ENCODE peak calls at places on chromosome 21, in nine cellular contexts. Z, D, Q, Y, X, W, G, N and E are unnamed samples.

GRCh38 chr21:37220433-37220980 is 46.6 kb downstream of the VPS26C start:
- DNase-seq in Z (no peak), D (peak; percentile 13), Q (no peak), Y (no peak), X (peak; percentile 11), W (peak; percentile 50), G (peak; percentile 66), N (no peak), E (no peak)

GRCh38 chr21:40548134-40548533 is 298.8 kb downstream of the DSCAM start:
- DNase-seq in Z (no peak), D (no peak), Q (no peak), Y (no peak), X (no peak), W (no peak), G (peak; percentile 3), N (no peak), E (no peak)

GRCh38 chr21:43208561-43209332 is 39.9 kb downstream of the CRYAA start:
- DNase-seq in Z (no peak), D (no peak), Q (no peak), Y (no peak), X (no peak), W (no peak), G (no peak), N (no peak), E (no peak)

GRCh38 chr21:25573409-25574206 is 33.7 kb downstream of the MRPL39 start:
- DNase-seq in Z (no peak), D (peak; percentile 74), Q (peak; percentile 49), Y (peak; percentile 23), X (peak; percentile 94), W (peak; percentile 99), G (no peak), N (no peak), E (no peak)

GRCh38 chr21:24899138-24899537 is 708.1 kb downstream of the MRPL39 start:
- DNase-seq in Z (no peak), D (no peak), Q (no peak), Y (no peak), X (no peak), W (no peak), G (no peak), N (no peak), E (no peak)

GRCh38 chr21:26732442-26733221 is 112.6 kb downstream of the ADAMTS1 start:
- DNase-seq in Z (peak; percentile 23), D (no peak), Q (peak; percentile 66), Y (no peak), X (peak; percentile 37), W (peak; percentile 57), G (peak; percentile 85), N (no peak), E (peak; percentile 50)

GRCh38 chr21:42513151-42513984 is at the start of gene SLC37A1:
- DNase-seq in Z (no peak), D (no peak), Q (peak; percentile 77), Y (no peak), X (no peak), W (no peak), G (peak; percentile 73), N (no peak), E (no peak)

GRCh38 chr21:43333301-43334062 is 93.4 kb downstream of the SIK1 start:
- DNase-seq in Z (peak; percentile 56), D (no peak), Q (peak; percentile 88), Y (no peak), X (peak; percentile 81), W (peak; percentile 96), G (peak; percentile 63), N (peak; percentile 38), E (no peak)

GRCh38 chr21:20790113-20790512 is 208.1 kb upstream of the NCAM2 start:
- DNase-seq in Z (peak; percentile 8), D (no peak), Q (no peak), Y (no peak), X (no peak), W (no peak), G (peak; percentile 88), N (no peak), E (peak; percentile 47)

GRCh38 chr21:15121655-15122120 is 56.9 kb upstream of the NRIP1 start:
- DNase-seq in Z (no peak), D (no peak), Q (peak; percentile 32), Y (no peak), X (peak; percentile 11), W (peak; percentile 47), G (peak; percentile 29), N (peak; percentile 31), E (peak; percentile 7)

GRCh38 chr21:17454315-17455027 is 58.4 kb upstream of the CXADR start:
- DNase-seq in Z (peak; percentile 90), D (peak; percentile 96), Q (peak; percentile 74), Y (no peak), X (peak; percentile 88), W (peak; percentile 92), G (peak; percentile 89), N (peak; percentile 20), E (peak; percentile 63)

GRCh38 chr21:27275294-27275927 is 308.5 kb upstream of the ADAMTS5 start:
- DNase-seq in Z (no peak), D (no peak), Q (peak; percentile 7), Y (no peak), X (peak; percentile 74), W (peak; percentile 88), G (no peak), N (no peak), E (no peak)

GRCh38 chr21:29343517-29343916 is 44.8 kb downstream of the BACH1 start:
- DNase-seq in Z (no peak), D (no peak), Q (no peak), Y (no peak), X (no peak), W (peak; percentile 94), G (no peak), N (no peak), E (no peak)

GRCh38 chr21:18725653-18726052 is 322.1 kb upstream of the TMPRSS15 start:
- DNase-seq in Z (no peak), D (no peak), Q (no peak), Y (no peak), X (no peak), W (no peak), G (peak; percentile 56), N (no peak), E (peak; percentile 9)

DNA sequence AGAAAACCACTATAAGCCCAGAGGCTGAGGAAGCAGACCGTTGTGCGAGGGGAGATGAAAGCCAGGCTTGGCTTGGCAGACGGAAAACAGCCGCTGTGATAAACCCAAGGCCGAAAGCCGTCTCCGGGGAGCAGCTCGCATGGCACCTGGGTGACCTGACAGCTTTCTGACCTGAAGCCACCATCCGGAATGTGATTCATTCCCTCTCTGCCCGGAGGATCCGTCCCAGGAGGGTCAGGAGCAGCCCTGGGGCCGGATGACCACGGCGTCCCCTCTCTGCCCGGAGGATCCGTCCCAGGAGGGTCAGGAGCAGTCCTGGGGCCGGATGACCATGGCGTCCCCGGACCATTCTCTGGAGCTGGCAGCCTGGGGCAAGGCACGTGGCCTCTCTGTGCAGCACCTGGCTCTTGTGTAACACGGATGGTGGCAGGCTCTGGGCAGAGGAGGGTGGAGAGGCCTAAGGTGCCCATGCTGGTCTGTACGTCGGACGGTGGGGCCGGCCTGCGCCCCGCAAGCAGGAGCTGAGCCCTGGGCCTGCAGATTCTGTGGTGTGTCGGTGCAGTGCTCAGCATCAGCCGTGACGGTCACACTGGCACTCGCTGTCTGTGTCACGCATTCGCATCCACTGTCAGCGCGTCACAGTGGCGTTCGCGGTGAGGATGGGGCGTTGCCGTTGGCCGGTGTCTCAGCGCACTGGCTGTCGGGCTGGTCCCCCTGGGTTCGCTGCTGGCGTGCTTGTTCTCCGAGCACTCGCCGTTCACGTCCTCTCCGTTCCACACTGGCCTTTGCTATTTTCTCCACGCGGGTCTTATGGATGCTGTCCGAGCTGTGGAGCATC is 50.3 kb downstream of the SLX9 start:
- DNase-seq in Z (no peak), D (no peak), Q (no peak), Y (no peak), X (no peak), W (no peak), G (no peak), N (no peak), E (no peak)
- H3K4me3 ChIP-seq in Z (no peak overlapping the region), D (no peak overlapping the region), Q (no peak overlapping the region), Y (no peak overlapping the region), X (no peak overlapping the region), W (no peak overlapping the region), G (no peak overlapping the region), N (no peak overlapping the region), E (no peak overlapping the region)

DNA sequence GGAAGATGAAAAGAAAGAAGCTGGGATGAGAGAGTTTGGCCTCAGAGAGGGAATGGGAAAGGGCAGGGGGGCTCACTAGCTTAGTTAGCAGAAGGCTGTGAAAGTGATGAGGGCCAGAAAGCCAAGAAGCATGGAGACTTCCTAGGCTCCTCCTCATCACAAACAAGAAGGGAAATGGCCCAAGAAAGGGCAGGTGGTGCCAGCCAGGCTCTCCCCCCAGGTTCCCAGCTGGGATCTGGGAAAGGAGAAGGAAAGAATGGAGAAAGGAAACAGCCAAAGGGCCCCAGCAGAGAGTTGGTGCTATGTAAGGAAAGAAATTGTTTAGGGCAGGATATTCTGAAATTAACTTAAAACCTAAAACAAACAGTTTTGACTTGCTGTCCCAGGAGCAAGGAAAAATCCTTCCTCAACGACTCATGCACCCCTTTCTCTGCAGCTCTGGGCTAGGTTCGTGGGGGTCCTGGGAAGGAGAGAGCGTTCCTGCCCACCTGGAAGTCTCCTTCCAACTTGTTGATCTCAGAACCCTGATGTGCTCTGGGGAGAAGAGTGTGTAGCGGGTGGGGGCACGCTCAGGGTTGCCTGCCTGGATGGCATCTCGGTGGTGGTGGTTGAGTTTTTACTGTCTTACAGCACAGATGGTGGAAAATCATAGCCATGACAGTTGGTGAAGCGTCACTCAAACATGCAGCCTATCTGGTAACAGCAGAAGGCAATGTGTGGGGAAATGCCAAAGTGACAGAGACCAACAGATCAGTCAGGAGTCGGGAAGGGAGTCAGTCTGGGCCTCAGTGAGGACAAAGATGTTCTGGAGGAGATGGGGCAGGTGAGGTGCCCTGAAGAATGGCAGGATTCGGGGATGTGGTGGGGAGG is 147.3 kb downstream of the CLIC6 start:
- DNase-seq in Z (no peak), D (no peak), Q (no peak), Y (no peak), X (no peak), W (peak; percentile 42), G (no peak), N (no peak), E (no peak)
- H3K4me1 ChIP-seq in Z (peaks cover 27% of the 10 kb centered on the region), D (no peaks in the 10 kb centered on the region), Q (peaks cover 59% of the 10 kb centered on the region), Y (peaks cover 20% of the 10 kb centered on the region), X (peaks cover 93% of the 10 kb centered on the region), W (peaks cover 75% of the 10 kb centered on the region), G (peaks cover 10% of the 10 kb centered on the region), N (no peaks in the 10 kb centered on the region), E (no peaks in the 10 kb centered on the region)

GRCh38 chr21:45308211-45309068 is 20.7 kb upstream of the POFUT2 start:
- DNase-seq in Z (no peak), D (no peak), Q (peak; percentile 78), Y (no peak), X (no peak), W (peak; percentile 88), G (no peak), N (peak; percentile 32), E (no peak)
- H3K27ac ChIP-seq in Z (no peak overlapping the region), D (peak overlapping the region; percentile 83), Q (peak overlapping the region; percentile 91), Y (no peak overlapping the region), X (no peak overlapping the region), W (peak overlapping the region; percentile 88), G (peak overlapping the region; percentile 19), N (peak overlapping the region; percentile 84), E (no peak overlapping the region)

DNA sequence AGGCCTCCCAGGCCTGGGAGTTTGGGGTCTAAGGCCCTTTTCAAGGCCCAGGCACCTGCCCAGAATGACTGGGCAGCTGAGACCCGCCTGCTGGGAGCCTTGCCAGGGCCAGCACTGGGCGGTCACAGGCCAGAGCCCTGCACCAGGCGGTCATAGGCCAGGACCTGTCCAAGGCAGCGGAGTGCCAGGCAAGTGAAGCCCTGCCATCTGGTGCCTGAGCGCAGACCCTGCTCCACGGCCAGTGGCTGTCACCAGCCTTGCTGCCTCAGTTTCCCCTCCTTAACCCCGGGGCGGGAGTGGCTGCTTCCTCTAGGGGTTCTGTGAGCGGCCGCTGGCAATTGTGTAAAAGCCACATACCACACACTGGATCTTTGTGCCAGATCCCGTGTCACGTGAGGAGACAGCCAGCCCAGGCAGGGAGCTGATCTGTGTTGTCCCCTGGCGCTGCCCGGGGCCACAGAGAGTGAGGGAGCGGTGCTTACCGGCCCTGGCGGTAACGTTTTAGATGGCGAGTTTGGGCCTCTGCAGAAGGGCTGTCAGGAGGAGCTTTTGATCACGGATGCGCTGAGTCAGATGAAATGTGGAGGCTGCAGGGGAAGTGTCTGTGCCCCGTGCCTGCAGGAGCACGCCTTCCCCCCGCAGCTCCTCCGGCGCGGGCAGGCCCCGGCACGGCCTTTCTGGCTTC is 4.6 kb downstream of the COL18A1 start:
- DNase-seq in Z (no peak), D (no peak), Q (no peak), Y (no peak), X (peak; percentile 81), W (no peak), G (no peak), N (peak; percentile 67), E (no peak)
- H3K4me3 ChIP-seq in Z (no peak overlapping the region), D (peak overlapping the region; percentile 7), Q (no peak overlapping the region), Y (no peak overlapping the region), X (no peak overlapping the region), W (no peak overlapping the region), G (no peak overlapping the region), N (peak overlapping the region; percentile 38), E (no peak overlapping the region)